ENCODE peak calls at places on chromosomes 3 and 15, in eight cellular contexts. H is AG04450; V is psoas muscle; A is pancreas; K is colonic mucosa; M is left ventricle myocardium inferior; T is stimulated activated CD8-positive, alpha-beta memory T cell treated with anti-CD3 and anti-CD28 coated beads, Interleukin-7, amount 100 ng/mL, for 48 hours; P is HEK293T. E is an unnamed sample.

GRCh38 chr15:98241032-98241554 is 280.6 kb downstream of the ARRDC4 start:
- DNase-seq in H (no peak), V (no peak), A (no peak), K (no peak), M (no peak), T (no peak), P (peak; percentile 30), E (no peak)

GRCh38 chr15:63065262-63066234 is 23.0 kb downstream of the TPM1 start:
- DNase-seq in H (no peak), V (no peak), A (no peak), K (no peak), M (no peak), T (no peak), P (no peak), E (no peak)

GRCh38 chr15:72902245-72902928 is 118.8 kb upstream of the ADPGK start:
- DNase-seq in H (no peak), V (peak; percentile 66), A (peak; percentile 16), K (peak; percentile 37), M (peak; percentile 67), T (no peak), P (no peak), E (no peak)

GRCh38 chr3:139202959-139203349 is 140.9 kb upstream of the MRPS22 start:
- DNase-seq in H (no peak), V (no peak), A (no peak), K (no peak), M (no peak), T (no peak), P (no peak), E (no peak)

GRCh38 chr15:74845208-74845568 is 2.2 kb upstream of the ULK3 start:
- DNase-seq in H (no peak), V (no peak), A (no peak), K (no peak), M (no peak), T (peak; percentile 35), P (no peak), E (no peak)

GRCh38 chr3:114608293-114608692 is 314.5 kb downstream of the TIGIT start:
- DNase-seq in H (peak; percentile 84), V (no peak), A (no peak), K (no peak), M (no peak), T (no peak), P (no peak), E (no peak)

GRCh38 chr15:101255615-101256350 is 3.9 kb upstream of the CHSY1 start:
- DNase-seq in H (no peak), V (no peak), A (peak; percentile 30), K (no peak), M (no peak), T (no peak), P (no peak), E (no peak)

GRCh38 chr3:179000144-179000543 is 71.5 kb downstream of the ZMAT3 start:
- DNase-seq in H (no peak), V (no peak), A (no peak), K (no peak), M (no peak), T (no peak), P (no peak), E (no peak)

GRCh38 chr15:89826671-89827655 is 12.3 kb upstream of the ANPEP start:
- DNase-seq in H (no peak), V (no peak), A (peak; percentile 35), K (no peak), M (no peak), T (no peak), P (no peak), E (no peak)

GRCh38 chr15:94638183-94638582 is 406.8 kb downstream of the MCTP2 start:
- DNase-seq in H (no peak), V (no peak), A (no peak), K (no peak), M (no peak), T (no peak), P (no peak), E (peak; percentile 60)

GRCh38 chr3:138496436-138496835 is 62.0 kb downstream of the ESYT3 start:
- DNase-seq in H (no peak), V (no peak), A (no peak), K (no peak), M (no peak), T (no peak), P (no peak), E (no peak)

GRCh38 chr3:48856469-48856868 is 8.8 kb upstream of the PRKAR2A start:
- DNase-seq in H (no peak), V (no peak), A (no peak), K (peak; percentile 54), M (no peak), T (no peak), P (no peak), E (no peak)

GRCh38 chr3:140499114-140499757 is 178.6 kb upstream of the TRIM42 start:
- DNase-seq in H (no peak), V (no peak), A (no peak), K (no peak), M (no peak), T (no peak), P (no peak), E (no peak)

GRCh38 chr3:29805757-29806156 is 524.9 kb downstream of the RBMS3 start:
- DNase-seq in H (no peak), V (no peak), A (no peak), K (no peak), M (no peak), T (no peak), P (no peak), E (no peak)

GRCh38 chr3:80439490-80439889 is 671.7 kb upstream of the ROBO1 start:
- DNase-seq in H (no peak), V (no peak), A (no peak), K (no peak), M (no peak), T (no peak), P (peak; percentile 5), E (no peak)

GRCh38 chr15:98076021-98076816 is 115.7 kb downstream of the ARRDC4 start:
- DNase-seq in H (no peak), V (peak; percentile 31), A (no peak), K (no peak), M (peak; percentile 35), T (no peak), P (no peak), E (no peak)

GRCh38 chr3:169146112-169146665 is 517.3 kb downstream of the MECOM start:
- DNase-seq in H (no peak), V (peak; percentile 23), A (peak; percentile 66), K (peak; percentile 70), M (peak; percentile 37), T (no peak), P (peak; percentile 49), E (no peak)

GRCh38 chr3:173289072-173289471 is 108.5 kb upstream of the NLGN1 start:
- DNase-seq in H (no peak), V (no peak), A (no peak), K (no peak), M (no peak), T (no peak), P (no peak), E (no peak)

GRCh38 chr3:58173670-58174472 is 36.9 kb downstream of the DNASE1L3 start:
- DNase-seq in H (no peak), V (no peak), A (peak; percentile 91), K (peak; percentile 68), M (peak; percentile 58), T (no peak), P (peak; percentile 28), E (no peak)

GRCh38 chr15:31365655-31366127 is 39.1 kb downstream of the KLF13 start:
- DNase-seq in H (peak; percentile 26), V (peak; percentile 88), A (peak; percentile 96), K (peak; percentile 90), M (peak; percentile 97), T (peak; percentile 67), P (no peak), E (peak; percentile 37)

E was measured in iPS DF 6.9.